ENCODE peak calls at places on chromosomes 7 and 10, in ten cellular contexts. K is GM03348; H is M059J; N is foreskin fibroblast; G is RCC 7860; S is upper lobe of right lung; A is stimulated activated CD4-positive, alpha-beta T cell treated with anti-CD3 and anti-CD28 coated beads, Interleukin-1b, Interleukin-23, amount 100 ng/mL, for 48 hours; E is ascending aorta; V is CD4-positive, CD25-positive, alpha-beta regulatory T cell; O is HFF-Myc. R is an unnamed sample.

GRCh38 chr7:85630904-85631582 is 444.2 kb upstream of the SEMA3D start:
- DNase-seq in K (peak), H (no peak), N (peak), G (no peak), S (no peak), A (no peak), E (no peak), V (no peak), O (no peak), R (peak)

GRCh38 chr7:128757203-128757602 is 18.0 kb downstream of the CALU start:
- DNase-seq in K (no peak), H (no peak), N (no peak), G (no peak), S (no peak), A (no peak), E (no peak), V (no peak), O (no peak), R (no peak)

GRCh38 chr10:95193856-95194431 is at the start of gene ACSM6:
- DNase-seq in K (no peak), H (no peak), N (no peak), G (no peak), S (no peak), A (no peak), E (no peak), V (no peak), O (no peak), R (no peak)

GRCh38 chr7:39465055-39465929 is 100.9 kb upstream of the YAE1 start:
- DNase-seq in K (peak), H (peak), N (peak), G (peak), S (no peak), A (peak), E (no peak), V (peak), O (peak), R (peak)

GRCh38 chr10:86651021-86651471 is 3.3 kb upstream of the OPN4 start:
- DNase-seq in K (no peak), H (no peak), N (no peak), G (no peak), S (no peak), A (no peak), E (no peak), V (no peak), O (no peak), R (no peak)

GRCh38 chr7:157715938-157716280 is 379.1 kb downstream of the DNAJB6 start:
- DNase-seq in K (no peak), H (no peak), N (no peak), G (no peak), S (no peak), A (no peak), E (no peak), V (no peak), O (no peak), R (no peak)

GRCh38 chr7:47473499-47474210 is 108.3 kb downstream of the TNS3 start:
- DNase-seq in K (no peak), H (no peak), N (no peak), G (no peak), S (no peak), A (no peak), E (no peak), V (no peak), O (no peak), R (no peak)

GRCh38 chr7:18408461-18408860 is 87.1 kb upstream of the HDAC9 start:
- DNase-seq in K (peak), H (peak), N (peak), G (peak), S (no peak), A (no peak), E (no peak), V (no peak), O (no peak), R (peak)

GRCh38 chr10:68829952-68830351 is 2.6 kb downstream of the STOX1 start:
- DNase-seq in K (no peak), H (no peak), N (no peak), G (no peak), S (no peak), A (no peak), E (no peak), V (no peak), O (no peak), R (no peak)

GRCh38 chr7:36775673-36776072 is 51.4 kb upstream of the AOAH start:
- DNase-seq in K (no peak), H (no peak), N (no peak), G (no peak), S (no peak), A (no peak), E (no peak), V (no peak), O (no peak), R (no peak)

GRCh38 chr7:28052933-28053332 is 127.7 kb downstream of the JAZF1 start:
- DNase-seq in K (no peak), H (peak), N (peak), G (peak), S (no peak), A (no peak), E (no peak), V (no peak), O (no peak), R (no peak)

GRCh38 chr7:102138676-102139075 is 148.0 kb upstream of the SH2B2 start:
- DNase-seq in K (no peak), H (no peak), N (no peak), G (no peak), S (no peak), A (no peak), E (no peak), V (no peak), O (no peak), R (no peak)

GRCh38 chr7:36272211-36272566 is 117.5 kb upstream of the ANLN start:
- DNase-seq in K (no peak), H (no peak), N (no peak), G (no peak), S (no peak), A (no peak), E (no peak), V (no peak), O (no peak), R (no peak)

GRCh38 chr7:130998993-130999602 is 265.1 kb upstream of the KLF14 start:
- DNase-seq in K (no peak), H (peak), N (no peak), G (no peak), S (no peak), A (no peak), E (no peak), V (no peak), O (no peak), R (no peak)

GRCh38 chr10:79482721-79483120 is 29.6 kb upstream of the EIF5AL1 start:
- DNase-seq in K (no peak), H (no peak), N (no peak), G (no peak), S (no peak), A (no peak), E (no peak), V (no peak), O (no peak), R (peak)

GRCh38 chr7:29538322-29538874 is 25.2 kb upstream of the PRR15 start:
- DNase-seq in K (no peak), H (peak), N (no peak), G (no peak), S (no peak), A (no peak), E (no peak), V (no peak), O (no peak), R (peak)

GRCh38 chr7:116185450-116185849 is 24.9 kb upstream of the TES start:
- DNase-seq in K (no peak), H (no peak), N (no peak), G (no peak), S (peak), A (no peak), E (no peak), V (no peak), O (no peak), R (no peak)

GRCh38 chr7:139660317-139661042 is 117.3 kb downstream of the HIPK2 start:
- DNase-seq in K (no peak), H (no peak), N (no peak), G (no peak), S (no peak), A (no peak), E (no peak), V (no peak), O (no peak), R (no peak)

GRCh38 chr10:5497948-5498730 is 1.2 kb downstream of the CALML5 start:
- DNase-seq in K (no peak), H (no peak), N (no peak), G (no peak), S (peak), A (no peak), E (no peak), V (no peak), O (no peak), R (no peak)

GRCh38 chr10:25966846-25967245 is 32.8 kb downstream of the MYO3A start:
- DNase-seq in K (no peak), H (no peak), N (no peak), G (no peak), S (no peak), A (no peak), E (no peak), V (no peak), O (no peak), R (no peak)

GRCh38 chr10:103828587-103829186 is 26.7 kb downstream of the SH3PXD2A start:
- DNase-seq in K (no peak), H (no peak), N (no peak), G (no peak), S (peak), A (no peak), E (no peak), V (no peak), O (no peak), R (no peak)

GRCh38 chr7:129431911-129432643 is 2.2 kb upstream of the STRIP2 start:
- DNase-seq in K (peak), H (no peak), N (peak), G (no peak), S (no peak), A (no peak), E (no peak), V (no peak), O (no peak), R (peak)

GRCh38 chr7:97732567-97733275 is 835 bp downstream of the TAC1 start:
- DNase-seq in K (peak), H (no peak), N (no peak), G (no peak), S (no peak), A (no peak), E (no peak), V (no peak), O (no peak), R (no peak)

GRCh38 chr10:96417432-96417831 is 58.6 kb upstream of the OPALIN start:
- DNase-seq in K (no peak), H (peak), N (no peak), G (peak), S (no peak), A (no peak), E (no peak), V (no peak), O (no peak), R (peak)

GRCh38 chr10:133366751-133367150 is 6.4 kb downstream of the ECHS1 start:
- DNase-seq in K (no peak), H (no peak), N (no peak), G (no peak), S (no peak), A (no peak), E (no peak), V (no peak), O (no peak), R (no peak)

GRCh38 chr10:59752278-59752940 is 846 bp downstream of the MRLN start:
- DNase-seq in K (no peak), H (no peak), N (no peak), G (no peak), S (no peak), A (no peak), E (no peak), V (no peak), O (no peak), R (no peak)

GRCh38 chr10:86411281-86411841 is 44.8 kb upstream of the GRID1 start:
- DNase-seq in K (peak), H (peak), N (peak), G (peak), S (no peak), A (no peak), E (no peak), V (peak), O (peak), R (peak)

GRCh38 chr10:45379891-45380540 is 6.0 kb downstream of the ALOX5 start:
- DNase-seq in K (no peak), H (no peak), N (no peak), G (no peak), S (peak), A (no peak), E (peak), V (no peak), O (no peak), R (no peak)

GRCh38 chr10:81414038-81414437 is 461.0 kb upstream of the NRG3 start:
- DNase-seq in K (no peak), H (no peak), N (no peak), G (no peak), S (no peak), A (no peak), E (no peak), V (no peak), O (no peak), R (no peak)

GRCh38 chr10:124745678-124746077 is 1.5 kb upstream of the FAM53B start:
- DNase-seq in K (peak), H (peak), N (peak), G (no peak), S (no peak), A (no peak), E (no peak), V (peak), O (peak), R (peak)

GRCh38 chr7:34069676-34070075 is 164.3 kb downstream of the BMPER start:
- DNase-seq in K (no peak), H (peak), N (no peak), G (peak), S (no peak), A (no peak), E (no peak), V (no peak), O (no peak), R (no peak)

GRCh38 chr10:113960617-113961260 is 82.9 kb upstream of the ADRB1 start:
- DNase-seq in K (no peak), H (peak), N (no peak), G (peak), S (no peak), A (no peak), E (no peak), V (peak), O (no peak), R (no peak)

GRCh38 chr10:5546891-5547683 is 22.3 kb downstream of the CALML3 start:
- DNase-seq in K (no peak), H (peak), N (peak), G (no peak), S (peak), A (no peak), E (peak), V (no peak), O (no peak), R (no peak)

GRCh38 chr10:127524869-127525268 is 24.2 kb upstream of the NPS start:
- DNase-seq in K (no peak), H (peak), N (peak), G (peak), S (no peak), A (no peak), E (no peak), V (no peak), O (no peak), R (no peak)

GRCh38 chr7:87961754-87962153 is 27.7 kb downstream of the ADAM22 start:
- DNase-seq in K (no peak), H (no peak), N (no peak), G (no peak), S (no peak), A (no peak), E (no peak), V (no peak), O (no peak), R (no peak)

GRCh38 chr10:122051609-122052385 is 62.8 kb downstream of the TACC2 start:
- DNase-seq in K (peak), H (peak), N (peak), G (peak), S (peak), A (no peak), E (no peak), V (no peak), O (peak), R (peak)